ENCODE peak calls at places on chromosomes 4 and X, in ten cellular contexts. O, G, R, C, W, I, S, M, P and T are unnamed samples. For H3K4me1 and H3K9me3, the result is how much of the 10 kb centered on the place peaks cover.

GRCh38 chrX:39152106-39152649 is 350.9 kb downstream of the MID1IP1 start:
- DNase-seq in M (no peak), W (no peak), G (no peak), C (no peak), R (peak), O (peak), I (no peak), P (peak), S (peak), T (no peak)

GRCh38 chrX:121858867-121859647 is 811.6 kb downstream of the GLUD2 start:
- DNase-seq in M (no peak), W (no peak), C (no peak), R (no peak), P (no peak), S (no peak), G (no peak), I (no peak), O (no peak), T (no peak)

GRCh38 chr4:106502106-106502699 is 133.6 kb upstream of the GIMD1 start:
- DNase-seq in G (no peak), R (peak), M (peak), S (peak), O (peak), P (peak), I (peak), W (peak), C (no peak), T (no peak)

GRCh38 chr4:77734928-77735327 is 84.2 kb downstream of the CNOT6L start:
- DNase-seq in R (peak), I (peak), S (no peak), W (no peak), C (peak), G (no peak), O (peak), P (no peak), M (peak), T (no peak)

GRCh38 chrX:117407449-117408170 is 709.0 kb downstream of the KLHL13 start:
- DNase-seq in M (no peak), W (no peak), I (no peak), G (no peak), C (no peak), O (peak), R (no peak), P (no peak), S (peak), T (no peak)

GRCh38 chrX:108511721-108512120 is 72.1 kb downstream of the COL4A5 start:
- DNase-seq in C (no peak), I (peak), S (peak), G (no peak), R (no peak), M (peak), P (no peak), O (no peak), W (no peak), T (no peak)

GRCh38 chrX:153903238-153903980 is 1.1 kb upstream of the AVPR2 start:
- DNase-seq in P (no peak), R (no peak), S (no peak), C (no peak), M (no peak), I (no peak), W (peak), O (no peak), G (peak), T (no peak)

GRCh38 chrX:37825225-37825842 is 22.0 kb downstream of the DYNLT3 start:
- DNase-seq in M (peak), I (peak), R (peak), W (peak), S (peak), C (peak), G (peak), P (peak), O (peak), T (no peak)

GRCh38 chr4:113711883-113712662 is 49.5 kb downstream of the CAMK2D start:
- DNase-seq in W (no peak), C (no peak), G (no peak), R (no peak), P (no peak), S (no peak), M (no peak), O (no peak), I (no peak), T (no peak)

GRCh38 chrX:67105758-67106116 is 438.1 kb upstream of the AR start:
- DNase-seq in I (no peak), R (no peak), W (no peak), P (no peak), S (no peak), O (no peak), G (no peak), M (no peak), C (no peak), T (no peak)

GRCh38 chrX:131081772-131082755 is 23.9 kb downstream of the ARHGAP36 start:
- DNase-seq in R (no peak), G (no peak), W (no peak), P (peak), S (no peak), I (no peak), C (no peak), O (no peak), M (no peak), T (no peak)

GRCh38 chr4:105145913-105146285 is 777 bp upstream of the TET2 start:
- DNase-seq in S (no peak), O (no peak), W (peak), R (peak), C (peak), G (peak), I (no peak), M (no peak), P (peak), T (no peak)

GRCh38 chr4:83454626-83455025 is 997 bp downstream of the HELQ start:
- DNase-seq in M (peak), O (no peak), G (no peak), I (peak), W (no peak), S (no peak), R (peak), C (no peak), P (peak), T (no peak)

GRCh38 chr4:40897557-40898203 is 147.9 kb downstream of the NSUN7 start:
- DNase-seq in S (peak), W (peak), C (peak), M (peak), P (peak), I (peak), R (peak), G (peak), O (peak), T (peak)

GRCh38 chrX:8447367-8447766 is 17.3 kb upstream of the VCX3B start:
- DNase-seq in R (no peak), P (no peak), S (no peak), G (no peak), M (no peak), I (no peak), W (no peak), O (no peak), C (no peak), T (no peak)

GRCh38 chrX:97740044-97740443 is 856.3 kb downstream of the RPA4 start:
- DNase-seq in G (no peak), C (no peak), I (no peak), O (no peak), W (no peak), P (no peak), R (no peak), M (peak), S (peak), T (no peak)

GRCh38 chrX:77597090-77597489 is 149.9 kb downstream of the FGF16 start:
- DNase-seq in M (peak), O (no peak), G (no peak), W (no peak), C (no peak), I (peak), R (no peak), S (peak), P (no peak), T (no peak)

GRCh38 chrX:145825896-145826295 is 8.3 kb downstream of the SLITRK2 start:
- DNase-seq in M (no peak), S (peak), P (peak), C (no peak), I (no peak), R (peak), G (no peak), W (no peak), O (peak), T (no peak)

GRCh38 chr4:81580346-81581013 is 108.8 kb upstream of the RASGEF1B start:
- DNase-seq in C (no peak), P (no peak), O (no peak), W (no peak), I (no peak), M (no peak), G (no peak), S (no peak), R (no peak), T (no peak)
- H3K4me1 ChIP-seq in C (under half), P (under half), O (under half), W (under half), I (under half), M (under half), G (under half), S (under half), R (under half), T (under half)

GRCh38 chr4:74041418-74041817 is 2.9 kb upstream of the CXCL3 start:
- DNase-seq in S (no peak), R (no peak), G (no peak), I (no peak), M (no peak), C (no peak), W (no peak), O (no peak), P (no peak), T (no peak)

GRCh38 chr4:74038161-74039064 is at the start of gene CXCL3:
- DNase-seq in R (no peak), O (peak), I (peak), M (peak), P (peak), W (peak), C (no peak), G (peak), S (peak), T (peak)

GRCh38 chr4:74033721-74034120 is 4.8 kb downstream of the CXCL3 start:
- DNase-seq in W (no peak), I (peak), S (peak), G (no peak), O (no peak), C (no peak), P (no peak), M (peak), R (no peak), T (no peak)

GRCh38 chr4:74039065-74039763 is 725 bp upstream of the CXCL3 start:
- DNase-seq in R (no peak), S (peak), G (no peak), W (no peak), P (no peak), M (no peak), I (peak), C (no peak), O (no peak), T (no peak)

GRCh38 chr4:74037076-74037475 is 1.4 kb downstream of the CXCL3 start:
- DNase-seq in M (no peak), R (no peak), I (no peak), O (no peak), W (no peak), G (no peak), S (peak), P (peak), C (no peak), T (no peak)
- H3K4me3 ChIP-seq in M (peak), R (no peak), I (no peak), O (no peak), W (no peak), G (no peak), S (peak), P (no peak), C (no peak), T (no peak)

GRCh38 chr4:49032440-49033161 is 46.5 kb downstream of the CWH43 start:
- DNase-seq in O (peak), I (peak), S (peak), M (peak), P (no peak), R (peak), G (no peak), C (no peak), W (no peak), T (no peak)
- H3K9me3 ChIP-seq in O (under half), I (under half), S (under half), M (under half), P (under half), R (under half), G (under half), C (under half), W (under half), T (under half)

GRCh38 chr4:26866781-26867180 is 6.1 kb downstream of the STIM2 start:
- DNase-seq in O (no peak), C (no peak), R (no peak), S (no peak), W (no peak), G (no peak), I (no peak), P (no peak), M (no peak), T (no peak)
- H3K4me1 ChIP-seq in O (under half), C (half or more), R (half or more), S (under half), W (under half), G (under half), I (under half), P (under half), M (under half), T (half or more)